ENCODE peak calls at places on chromosomes 2 and 18, in eight cellular contexts. I, M, V, L, B, R, S and T are unnamed samples.

GRCh38 chr2:218400167-218400929 is 680 bp downstream of the CTDSP1 start:
- DNase-seq in I (peak), M (no peak), V (peak), L (peak), B (peak), R (peak), S (no peak), T (no peak)

GRCh38 chr2:110645616-110646015 is 32.2 kb downstream of the BUB1 start:
- DNase-seq in I (no peak), M (no peak), V (no peak), L (no peak), B (no peak), R (no peak), S (no peak), T (no peak)

GRCh38 chr2:78431241-78431640 is 594.3 kb upstream of the REG3G start:
- DNase-seq in I (no peak), M (no peak), V (no peak), L (no peak), B (no peak), R (no peak), S (no peak), T (no peak)

GRCh38 chr18:58279504-58280158 is 235.6 kb downstream of the NEDD4L start:
- DNase-seq in I (no peak), M (no peak), V (no peak), L (no peak), B (no peak), R (no peak), S (no peak), T (no peak)

GRCh38 chr2:40193670-40194026 is 258.2 kb downstream of the SLC8A1 start:
- DNase-seq in I (no peak), M (no peak), V (no peak), L (no peak), B (no peak), R (no peak), S (no peak), T (no peak)

GRCh38 chr18:23143059-23143831 is 8.0 kb downstream of the CABLES1 start:
- DNase-seq in I (no peak), M (peak), V (peak), L (no peak), B (no peak), R (peak), S (no peak), T (no peak)

GRCh38 chr2:202005272-202005887 is 28.3 kb upstream of the FZD7 start:
- DNase-seq in I (no peak), M (no peak), V (peak), L (no peak), B (no peak), R (no peak), S (no peak), T (no peak)

GRCh38 chr2:176642074-176642473 is 372.8 kb downstream of the MTX2 start:
- DNase-seq in I (peak), M (peak), V (no peak), L (no peak), B (no peak), R (no peak), S (peak), T (no peak)

GRCh38 chr2:152558174-152559091 is 158.8 kb downstream of the PRPF40A start:
- DNase-seq in I (peak), M (peak), V (no peak), L (no peak), B (no peak), R (no peak), S (peak), T (peak)

GRCh38 chr2:227817940-227818568 is 4.4 kb downstream of the CCL20 start:
- DNase-seq in I (peak), M (peak), V (no peak), L (no peak), B (peak), R (peak), S (peak), T (peak)

GRCh38 chr2:9078405-9078804 is 74.9 kb upstream of the MBOAT2 start:
- DNase-seq in I (no peak), M (no peak), V (no peak), L (no peak), B (no peak), R (no peak), S (no peak), T (no peak)

GRCh38 chr2:114011709-114012108 is 121.8 kb downstream of the ACTR3 start:
- DNase-seq in I (no peak), M (no peak), V (no peak), L (no peak), B (no peak), R (no peak), S (no peak), T (no peak)

GRCh38 chr18:25827961-25828561 is 262.4 kb downstream of the SS18 start:
- DNase-seq in I (peak), M (peak), V (no peak), L (no peak), B (no peak), R (no peak), S (peak), T (peak)

GRCh38 chr2:45275806-45276205 is 266.6 kb upstream of the SIX2 start:
- DNase-seq in I (no peak), M (no peak), V (no peak), L (no peak), B (no peak), R (no peak), S (no peak), T (no peak)

GRCh38 chr2:16281451-16282330 is 341.3 kb downstream of the MYCN start:
- DNase-seq in I (peak), M (no peak), V (peak), L (peak), B (no peak), R (peak), S (no peak), T (no peak)

GRCh38 chr2:234631896-234632514 is 135.1 kb upstream of the ARL4C start:
- DNase-seq in I (no peak), M (no peak), V (no peak), L (no peak), B (no peak), R (no peak), S (no peak), T (no peak)

GRCh38 chr2:26327291-26328272 is 18.4 kb upstream of the SELENOI start:
- DNase-seq in I (no peak), M (peak), V (no peak), L (no peak), B (no peak), R (no peak), S (peak), T (no peak)

GRCh38 chr2:15195723-15196270 is 365.3 kb downstream of the NBAS start:
- DNase-seq in I (no peak), M (no peak), V (no peak), L (no peak), B (no peak), R (no peak), S (no peak), T (no peak)

GRCh38 chr2:28601612-28602011 is 105.8 kb downstream of the PLB1 start:
- DNase-seq in I (no peak), M (no peak), V (no peak), L (no peak), B (peak), R (peak), S (no peak), T (no peak)

DNA sequence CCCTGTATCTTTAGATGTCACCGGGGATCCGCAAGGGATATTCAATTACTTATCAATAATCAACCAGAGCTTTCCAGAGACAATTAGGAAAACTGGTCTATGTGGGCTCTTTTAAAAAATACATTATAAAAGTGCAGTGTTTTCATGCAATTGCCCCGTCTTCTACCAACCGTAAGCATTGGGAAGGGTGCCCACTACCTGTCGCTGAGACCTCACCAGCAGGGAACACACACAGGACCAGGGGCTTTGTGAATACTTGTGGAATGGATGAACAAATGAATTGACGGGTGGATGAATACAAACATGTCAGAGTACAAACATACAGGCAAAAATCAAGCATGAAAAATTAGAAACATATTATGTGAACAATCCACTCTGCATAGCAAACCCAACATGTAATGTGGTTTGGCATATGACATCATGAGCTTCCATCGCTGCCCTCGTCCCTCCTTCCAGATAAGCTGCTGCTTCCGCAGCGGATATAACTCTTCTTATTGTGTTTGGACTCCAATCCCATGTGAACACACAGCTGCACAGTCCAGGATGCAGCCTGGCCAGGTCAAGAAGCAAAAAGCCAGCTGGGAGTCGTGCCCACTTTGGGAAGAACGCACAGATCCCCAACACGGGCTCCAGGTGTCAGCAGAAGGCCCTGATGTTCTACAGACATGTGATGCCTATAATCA is 5.3 kb downstream of the FHL2 start:
- DNase-seq in I (peak), M (peak), V (no peak), L (no peak), B (no peak), R (no peak), S (peak), T (peak)
- H3K4me3 ChIP-seq in I (no peak), M (peak), V (no peak), L (no peak), B (no peak), R (no peak), S (no peak), T (no peak)

GRCh38 chr2:108533832-108534576 is at the start of gene LIMS1:
- DNase-seq in I (peak), M (peak), V (peak), L (peak), B (peak), R (peak), S (peak), T (peak)
- TF ChIP-seq CTCF in I (no peak), M (no peak), V (no peak), L (peak), B (no peak), R (no peak), S (no peak), T (no peak)

DNA sequence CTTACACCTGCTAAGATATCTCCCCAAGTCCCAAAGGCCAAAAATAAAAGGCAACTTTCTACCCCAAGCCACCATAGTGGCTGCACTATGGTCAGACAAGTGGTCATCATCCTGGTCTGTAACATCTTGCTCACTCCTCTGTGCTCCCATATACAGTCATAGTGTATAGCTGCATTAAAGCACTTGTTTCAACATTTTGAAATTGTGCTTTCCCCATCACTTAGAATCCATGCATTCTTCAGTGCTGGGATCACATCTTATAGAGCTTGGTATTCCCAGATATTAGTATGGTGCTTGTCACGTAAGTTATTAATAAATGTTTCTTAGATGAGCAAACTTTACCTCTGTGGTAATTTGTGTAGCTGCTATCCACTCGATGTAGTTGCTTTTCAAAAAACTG is 40.4 kb upstream of the CDC42EP3 start:
- DNase-seq in I (peak), M (peak), V (no peak), L (no peak), B (no peak), R (no peak), S (peak), T (no peak)
- H3K4me3 ChIP-seq in I (no peak), M (no peak), V (no peak), L (no peak), B (no peak), R (no peak), S (no peak), T (no peak)

GRCh38 chr2:105789745-105790466 is 45.2 kb downstream of the NCK2 start:
- DNase-seq in I (peak), M (peak), V (peak), L (no peak), B (no peak), R (peak), S (peak), T (no peak)
- TF ChIP-seq CTCF in I (no peak), M (peak), V (peak), L (peak), B (no peak), R (no peak), S (peak), T (no peak)

DNA sequence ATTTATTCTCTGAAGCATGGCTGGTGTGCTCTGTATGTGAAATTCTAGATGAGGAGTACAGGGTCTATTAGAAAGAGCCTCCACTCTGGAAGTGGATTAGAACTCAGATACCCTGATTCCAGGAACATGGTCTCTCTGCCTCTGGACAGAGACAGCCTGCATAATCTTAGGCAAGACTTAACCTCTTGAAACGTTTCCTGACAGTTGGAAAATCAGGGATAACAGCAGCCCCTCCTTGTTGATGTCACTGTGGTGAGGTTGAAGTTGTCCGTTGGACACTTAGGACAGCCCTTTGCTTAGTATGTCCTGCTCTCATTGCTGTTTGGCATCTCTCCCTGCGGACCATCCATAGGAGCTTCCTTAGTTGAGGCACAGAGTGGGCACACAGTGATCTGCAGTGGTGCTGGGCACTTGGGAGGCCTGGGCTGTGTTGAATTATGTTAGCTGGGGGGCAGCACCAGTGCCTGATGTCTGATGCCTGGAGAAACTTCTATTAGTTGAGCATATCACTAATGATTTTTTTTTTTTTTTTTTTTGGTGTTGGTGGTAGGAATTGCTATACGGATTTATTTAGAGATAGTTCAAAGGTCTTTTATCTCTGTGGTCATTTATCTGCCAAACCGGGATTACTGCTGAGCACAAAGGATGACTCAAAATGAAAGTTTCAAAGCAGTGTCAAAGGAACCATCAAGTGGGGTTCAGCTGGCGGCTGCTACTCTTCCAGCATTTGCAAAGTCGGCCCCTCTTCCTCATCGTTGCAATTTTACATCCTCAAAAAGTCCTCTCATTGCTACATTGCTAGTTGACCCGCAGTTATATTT is 28.8 kb downstream of the SETBP1 start:
- DNase-seq in I (no peak), M (no peak), V (no peak), L (no peak), B (no peak), R (peak), S (no peak), T (no peak)
- H3K4me3 ChIP-seq in I (no peak), M (no peak), V (no peak), L (no peak), B (no peak), R (no peak), S (no peak), T (no peak)

DNA sequence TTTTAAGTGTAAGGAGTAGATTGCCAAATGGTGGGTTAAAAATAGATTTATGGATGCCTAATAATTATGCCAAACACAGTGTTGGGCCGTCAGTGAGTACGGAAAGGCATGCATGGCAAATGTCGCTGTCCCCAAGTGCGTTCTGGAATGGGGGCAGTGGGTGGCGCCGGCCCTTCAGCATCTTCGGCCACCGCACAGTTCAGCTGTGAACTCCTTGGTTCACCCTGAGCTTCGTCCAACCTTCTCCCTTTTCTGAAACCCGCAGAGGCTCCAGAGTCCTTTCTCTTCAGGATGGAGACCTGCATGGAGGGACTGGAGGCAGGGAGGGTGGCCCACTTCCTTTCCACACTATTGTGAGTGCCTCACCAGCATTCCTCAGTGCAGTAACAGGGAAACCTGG is 74.8 kb upstream of the TXNDC2 start:
- DNase-seq in I (no peak), M (no peak), V (no peak), L (peak), B (no peak), R (no peak), S (no peak), T (no peak)
- TF ChIP-seq CTCF in I (no peak), M (no peak), V (no peak), L (peak), B (no peak), R (no peak), S (no peak), T (no peak)

GRCh38 chr2:143433158-143433557 is 303.9 kb downstream of the ARHGAP15 start:
- DNase-seq in I (no peak), M (peak), V (no peak), L (no peak), B (no peak), R (no peak), S (peak), T (no peak)
- H3K4me3 ChIP-seq in I (no peak), M (no peak), V (no peak), L (no peak), B (no peak), R (no peak), S (no peak), T (no peak)

DNA sequence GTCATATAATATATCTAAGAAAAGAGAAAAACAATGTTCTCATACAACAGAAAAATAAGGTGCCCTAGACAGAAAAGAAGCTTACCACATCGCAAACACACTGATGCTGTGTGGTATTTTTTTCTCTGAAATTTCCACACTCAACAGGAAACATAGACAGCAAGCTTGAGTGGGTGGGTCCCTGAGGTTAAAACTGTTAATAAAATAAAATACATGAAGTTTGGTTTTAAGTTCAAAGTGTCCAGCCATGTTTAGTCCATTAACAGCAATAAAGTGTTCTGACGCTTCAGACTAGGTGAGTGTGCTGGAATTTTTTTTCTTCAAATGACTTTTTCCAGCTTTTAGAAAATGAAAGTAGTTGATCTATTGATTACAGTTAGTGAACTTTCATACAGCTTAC is 83.3 kb upstream of the EPB41L5 start:
- DNase-seq in I (no peak), M (no peak), V (no peak), L (no peak), B (no peak), R (no peak), S (no peak), T (no peak)
- TF ChIP-seq CTCF in I (no peak), M (no peak), V (no peak), L (no peak), B (no peak), R (no peak), S (no peak), T (no peak)

GRCh38 chr2:179428659-179429058 is 164.0 kb upstream of the SESTD1 start:
- DNase-seq in I (peak), M (peak), V (no peak), L (no peak), B (no peak), R (no peak), S (no peak), T (peak)

GRCh38 chr2:179424571-179424970 is 159.9 kb upstream of the SESTD1 start:
- DNase-seq in I (no peak), M (no peak), V (no peak), L (no peak), B (no peak), R (no peak), S (no peak), T (no peak)

GRCh38 chr2:179429597-179429996 is 165.0 kb upstream of the SESTD1 start:
- DNase-seq in I (no peak), M (no peak), V (no peak), L (no peak), B (no peak), R (no peak), S (no peak), T (no peak)

GRCh38 chr2:179427065-179427464 is 162.4 kb upstream of the SESTD1 start:
- DNase-seq in I (no peak), M (no peak), V (no peak), L (no peak), B (no peak), R (no peak), S (no peak), T (no peak)

GRCh38 chr2:179429060-179429471 is 164.4 kb upstream of the SESTD1 start:
- DNase-seq in I (no peak), M (no peak), V (no peak), L (no peak), B (no peak), R (no peak), S (no peak), T (no peak)
- H3K4me3 ChIP-seq in I (no peak), M (no peak), V (no peak), L (no peak), B (no peak), R (no peak), S (no peak), T (no peak)

GRCh38 chr18:53861185-53861584 is 363.3 kb downstream of the MBD2 start:
- DNase-seq in I (no peak), M (no peak), V (no peak), L (no peak), B (no peak), R (no peak), S (peak), T (no peak)

GRCh38 chr18:53862921-53863320 is 361.5 kb downstream of the MBD2 start:
- DNase-seq in I (no peak), M (no peak), V (no peak), L (no peak), B (no peak), R (no peak), S (no peak), T (no peak)

DNA sequence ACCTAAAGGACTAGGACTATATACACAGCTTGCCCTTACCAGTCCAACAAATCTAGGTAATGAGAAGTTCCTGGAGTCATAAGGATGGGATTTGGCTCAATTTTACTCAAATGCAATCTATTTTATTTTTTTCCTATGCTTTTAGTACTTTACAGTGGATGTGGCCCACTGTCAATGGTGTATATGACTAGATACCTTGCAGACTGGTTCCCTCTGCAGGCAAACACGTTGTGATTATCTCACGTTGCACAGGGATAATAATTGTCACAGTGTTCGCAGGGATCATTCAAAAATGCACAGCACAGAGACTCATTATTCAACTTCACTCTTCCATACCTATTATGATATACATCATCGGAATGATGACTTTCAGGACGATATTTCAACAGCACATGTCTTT is 359.7 kb downstream of the MBD2 start:
- DNase-seq in I (no peak), M (peak), V (no peak), L (no peak), B (no peak), R (no peak), S (no peak), T (no peak)
- TF ChIP-seq CTCF in I (no peak), M (peak), V (no peak), L (no peak), B (no peak), R (no peak), S (no peak), T (peak)